ENCODE peak calls at places on chromosomes 13 and 19, in six cellular contexts. J is K562, X is SK-N-SH, G is neuronal stem cell, B is IMR-90, T is endodermal cell. D is an unnamed sample. For H3K27me3, the result is how much of the 10 kb centered on the place peaks cover.

GRCh38 chr19:39474139-39474620 is 6.5 kb upstream of the TIMM50 start:
- DNase-seq in J (peak), X (peak), G (peak), B (peak), T (peak), D (peak)

GRCh38 chr19:46924874-46925547 is 64.2 kb downstream of the ARHGAP35 start:
- DNase-seq in J (peak), X (no peak), G (no peak), B (no peak), T (no peak), D (no peak)

GRCh38 chr13:110820311-110820710 is 94.6 kb downstream of the ANKRD10 start:
- DNase-seq in J (no peak), X (no peak), G (no peak), B (no peak), T (no peak), D (no peak)

GRCh38 chr19:823565-824121 is 1.9 kb upstream of the PLPPR3 start:
- DNase-seq in J (peak), X (no peak), G (no peak), B (no peak), T (peak), D (no peak)

GRCh38 chr13:86840250-86841191 is 830.6 kb upstream of the SLITRK5 start:
- DNase-seq in J (no peak), X (no peak), G (no peak), B (no peak), T (no peak), D (no peak)

GRCh38 chr19:49689133-49690072 is at the start of gene ADM5:
- DNase-seq in J (no peak), X (peak), G (no peak), B (no peak), T (peak), D (no peak)

GRCh38 chr19:10189631-10190425 is 4.9 kb downstream of the DNMT1 start:
- DNase-seq in J (no peak), X (no peak), G (no peak), B (peak), T (no peak), D (no peak)

GRCh38 chr19:40249201-40249600 is 22.7 kb upstream of the CCNP start:
- DNase-seq in J (no peak), X (no peak), G (no peak), B (no peak), T (no peak), D (no peak)

GRCh38 chr13:93476175-93476574 is 249.6 kb downstream of the GPC6 start:
- DNase-seq in J (no peak), X (no peak), G (no peak), B (peak), T (no peak), D (peak)

GRCh38 chr13:100895656-100896055 is 221.1 kb upstream of the TMTC4 start:
- DNase-seq in J (no peak), X (no peak), G (no peak), B (no peak), T (no peak), D (no peak)

GRCh38 chr19:44846455-44847143 is 502 bp downstream of the NECTIN2 start:
- DNase-seq in J (no peak), X (peak), G (peak), B (no peak), T (peak), D (peak)

GRCh38 chr19:19232231-19232630 is 20.5 kb downstream of the NCAN start:
- DNase-seq in J (no peak), X (no peak), G (no peak), B (no peak), T (no peak), D (no peak)

GRCh38 chr13:24225930-24226329 is 65.4 kb downstream of the SPATA13 start:
- DNase-seq in J (no peak), X (no peak), G (no peak), B (no peak), T (peak), D (no peak)

GRCh38 chr19:29858000-29858596 is 46.3 kb downstream of the CCNE1 start:
- DNase-seq in J (peak), X (peak), G (no peak), B (no peak), T (peak), D (no peak)

GRCh38 chr19:42092350-42092749 is 16.4 kb downstream of the ZNF574 start:
- DNase-seq in J (no peak), X (peak), G (no peak), B (no peak), T (peak), D (no peak)

DNA sequence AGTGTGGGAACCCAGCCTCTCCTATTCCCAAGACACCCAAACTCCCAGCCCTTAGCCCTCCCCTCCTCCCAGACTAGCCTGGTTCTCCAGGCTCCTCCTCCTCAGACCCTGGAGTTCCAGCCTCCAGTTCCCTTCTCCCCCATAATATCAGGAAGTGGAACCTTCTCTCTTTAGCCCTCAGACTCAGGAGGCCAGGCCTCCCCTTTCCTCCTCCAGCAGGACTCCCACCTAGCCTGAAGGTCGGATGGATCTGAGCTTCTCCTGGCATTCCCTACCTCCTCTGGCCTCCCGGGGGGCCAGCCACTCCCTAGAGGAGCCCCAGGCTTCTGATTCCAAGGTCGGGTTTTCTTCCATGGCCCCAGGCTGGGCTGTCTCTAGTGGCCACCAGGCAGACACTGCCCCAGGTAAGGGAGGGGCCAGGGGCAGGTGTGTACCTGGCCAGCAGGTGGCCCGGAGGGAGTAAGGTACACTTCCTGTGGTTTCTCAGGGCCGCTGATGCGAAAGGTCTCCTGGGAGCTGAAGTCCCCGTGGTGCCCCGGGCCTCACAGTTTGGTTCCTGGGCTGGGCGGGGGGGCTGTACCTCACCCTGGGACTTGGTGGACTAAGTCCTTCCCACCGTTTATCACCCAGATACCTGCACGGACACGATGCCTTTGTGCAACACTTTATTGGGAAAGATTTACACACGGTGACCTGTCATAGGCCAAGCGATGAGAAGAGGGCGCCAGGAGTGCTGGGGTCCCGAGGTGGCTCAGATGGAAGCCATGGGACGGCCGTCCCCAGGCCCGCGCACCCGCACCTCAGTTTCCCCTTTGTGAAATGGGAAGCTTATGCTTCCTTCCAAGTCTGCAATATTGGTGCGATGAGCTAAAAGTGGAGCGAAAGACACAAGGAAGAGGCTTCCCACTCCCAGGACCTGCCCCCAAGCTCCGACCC is at the start of gene TMC4:
- DNase-seq in J (peak), X (no peak), G (no peak), B (no peak), T (peak), D (no peak)
- H3K27me3 ChIP-seq in J (under half), X (under half), G (under half), B (under half), T (under half), D (under half)

DNA sequence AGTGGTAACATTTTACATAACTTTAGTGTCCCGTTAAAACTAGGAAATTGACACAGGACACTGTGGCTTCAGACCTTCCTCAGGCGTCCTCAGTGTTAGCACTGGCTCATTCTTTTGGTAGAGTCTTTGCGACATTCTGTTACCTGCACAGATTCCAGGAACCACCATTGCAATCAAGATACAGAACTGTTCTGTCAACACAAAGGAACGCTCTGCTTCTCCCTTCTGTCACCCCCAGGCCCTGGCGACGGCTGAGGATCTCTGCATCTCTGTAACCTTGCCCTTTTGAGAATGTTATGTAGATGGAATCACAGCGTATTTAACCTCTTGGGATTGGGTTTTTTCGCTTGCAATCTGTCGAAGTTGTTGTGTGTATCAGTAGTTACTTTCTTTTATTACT is 22.6 kb downstream of the KDM4B start:
- DNase-seq in J (no peak), X (peak), G (no peak), B (no peak), T (no peak), D (no peak)
- H3K9ac ChIP-seq in J (no peak), X (no peak), G (no peak), B (no peak), T (no peak), D (no peak)

DNA sequence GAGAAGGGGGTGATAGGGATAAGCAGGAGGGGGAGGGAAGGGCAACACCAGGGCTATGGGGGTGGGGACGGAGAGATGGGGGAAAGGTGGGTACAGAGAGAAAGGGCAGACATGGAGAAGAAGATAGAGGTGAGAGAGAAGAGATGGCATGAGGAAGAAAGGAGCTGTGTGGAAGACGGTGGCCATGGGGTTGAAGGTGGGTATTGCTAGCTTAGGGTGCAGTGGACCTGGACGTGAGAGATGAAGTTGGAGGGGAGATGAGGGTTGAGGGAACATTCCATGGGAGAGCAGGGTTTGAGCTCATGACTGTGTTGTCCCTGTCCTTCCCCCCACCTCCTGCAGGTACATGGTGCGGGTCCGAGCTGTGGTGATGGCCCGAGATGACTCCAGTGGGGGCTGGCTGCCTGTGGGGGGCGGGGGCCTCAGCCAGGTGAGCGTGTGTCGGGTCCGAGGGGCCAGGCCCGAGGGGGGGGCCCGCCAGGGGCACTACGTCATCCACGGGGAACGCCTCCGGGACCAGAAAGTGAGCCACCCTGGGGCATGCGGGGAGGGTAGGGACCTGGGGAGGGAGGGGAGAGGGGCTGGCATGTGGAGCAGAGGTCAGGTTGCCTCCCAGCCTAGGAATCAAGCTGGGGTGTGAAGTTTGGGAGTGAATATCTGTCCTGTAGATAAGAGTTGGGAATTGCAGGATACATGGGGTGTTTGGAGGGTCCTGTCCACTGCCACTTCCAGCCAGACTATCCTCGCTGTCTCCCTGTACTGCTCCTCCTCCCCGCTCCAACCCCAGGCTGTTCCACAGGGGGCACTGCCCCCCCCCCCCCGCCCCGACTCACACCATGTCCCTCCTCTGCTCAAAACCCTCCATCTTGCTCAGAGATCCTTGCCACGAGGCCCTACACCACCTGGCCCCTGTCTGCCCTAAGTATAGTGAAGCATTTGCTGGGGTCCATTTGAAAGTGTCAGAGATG is 1.7 kb downstream of the SPRED3 start:
- DNase-seq in J (peak), X (peak), G (no peak), B (no peak), T (peak), D (no peak)
- H3K27me3 ChIP-seq in J (under half), X (under half), G (under half), B (under half), T (under half), D (under half)

GRCh38 chr13:40764587-40765403 is 6.2 kb downstream of the MRPS31 start:
- DNase-seq in J (no peak), X (no peak), G (no peak), B (no peak), T (no peak), D (no peak)
- H3K9ac ChIP-seq in J (no peak), X (no peak), G (no peak), B (no peak), T (no peak), D (no peak)

GRCh38 chr13:28097503-28097902 is 2.9 kb downstream of the FLT3 start:
- DNase-seq in J (no peak), X (no peak), G (no peak), B (no peak), T (no peak), D (no peak)
- H3K27me3 ChIP-seq in J (under half), X (half or more), G (under half), B (half or more), T (half or more), D (half or more)

GRCh38 chr13:30792257-30793000 is 57.1 kb downstream of the ALOX5AP start:
- DNase-seq in J (no peak), X (peak), G (peak), B (peak), T (peak), D (peak)
- H3K9ac ChIP-seq in J (no peak), X (peak), G (no peak), B (peak), T (no peak), D (peak)

GRCh38 chr19:14150041-14150769 is 13.8 kb upstream of the ASF1B start:
- DNase-seq in J (no peak), X (peak), G (no peak), B (no peak), T (no peak), D (no peak)

GRCh38 chr19:14149509-14149994 is 13.2 kb upstream of the ASF1B start:
- DNase-seq in J (no peak), X (peak), G (no peak), B (no peak), T (no peak), D (no peak)

GRCh38 chr19:14149011-14149410 is 12.6 kb upstream of the ASF1B start:
- DNase-seq in J (no peak), X (no peak), G (no peak), B (no peak), T (no peak), D (no peak)

GRCh38 chr19:14152713-14153112 is 16.3 kb upstream of the ASF1B start:
- DNase-seq in J (no peak), X (peak), G (no peak), B (no peak), T (no peak), D (no peak)

DNA sequence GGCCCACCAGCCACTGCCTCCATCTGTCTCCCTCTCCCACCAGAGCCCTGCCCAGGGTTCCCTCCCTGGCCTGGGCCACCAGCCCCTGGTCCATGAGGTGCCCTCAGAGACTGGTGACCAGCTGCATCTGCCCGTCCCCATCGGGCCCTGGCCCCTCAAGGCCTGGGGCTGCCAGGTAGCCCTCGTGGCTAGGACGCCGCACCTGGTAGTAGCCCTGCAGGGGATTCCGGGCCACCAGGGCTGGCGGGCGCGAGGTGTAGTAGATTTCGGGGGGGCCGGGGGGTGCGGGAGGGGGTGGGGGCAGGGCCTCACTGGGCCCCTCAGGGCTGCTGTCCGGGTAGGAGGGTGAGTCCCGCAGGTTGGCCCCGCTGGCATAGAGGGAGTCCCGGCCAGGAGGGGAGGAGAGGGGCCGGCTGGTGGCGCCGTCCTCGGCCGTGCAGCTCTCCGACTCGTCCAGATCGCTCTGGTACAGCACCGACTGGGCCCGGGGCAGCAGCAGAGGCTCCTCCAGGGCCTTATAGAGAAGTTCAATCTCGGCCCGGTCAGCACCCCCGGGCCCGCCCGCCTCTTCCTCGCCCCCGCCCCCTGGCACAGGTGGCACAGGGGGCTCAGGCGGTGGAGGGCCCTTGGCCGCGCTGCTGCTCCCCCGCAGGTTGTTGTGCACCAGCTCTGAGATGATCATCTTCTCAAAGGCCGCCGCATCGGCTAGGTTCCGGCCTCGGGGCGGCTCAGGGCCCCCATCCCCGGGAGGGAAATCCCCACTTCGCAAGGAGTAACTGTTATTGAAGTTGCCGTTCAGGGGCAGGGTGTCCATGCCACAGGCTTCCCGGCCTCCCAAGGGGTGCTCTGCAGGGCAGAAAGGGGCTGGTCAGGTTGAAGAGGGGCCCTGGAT is 14.6 kb upstream of the ASF1B start:
- DNase-seq in J (no peak), X (peak), G (no peak), B (no peak), T (no peak), D (no peak)
- H3K27me3 ChIP-seq in J (under half), X (under half), G (under half), B (under half), T (under half), D (under half)

GRCh38 chr19:16934489-16934888 is 45.7 kb downstream of the F2RL3 start:
- DNase-seq in J (no peak), X (no peak), G (no peak), B (no peak), T (no peak), D (no peak)

GRCh38 chr19:16930753-16931152 is 42.0 kb downstream of the F2RL3 start:
- DNase-seq in J (no peak), X (no peak), G (no peak), B (no peak), T (no peak), D (no peak)

GRCh38 chr19:16928351-16928750 is 39.6 kb downstream of the F2RL3 start:
- DNase-seq in J (no peak), X (no peak), G (no peak), B (no peak), T (no peak), D (no peak)

GRCh38 chr19:16928916-16929315 is 40.1 kb downstream of the F2RL3 start:
- DNase-seq in J (no peak), X (no peak), G (no peak), B (no peak), T (no peak), D (no peak)

DNA sequence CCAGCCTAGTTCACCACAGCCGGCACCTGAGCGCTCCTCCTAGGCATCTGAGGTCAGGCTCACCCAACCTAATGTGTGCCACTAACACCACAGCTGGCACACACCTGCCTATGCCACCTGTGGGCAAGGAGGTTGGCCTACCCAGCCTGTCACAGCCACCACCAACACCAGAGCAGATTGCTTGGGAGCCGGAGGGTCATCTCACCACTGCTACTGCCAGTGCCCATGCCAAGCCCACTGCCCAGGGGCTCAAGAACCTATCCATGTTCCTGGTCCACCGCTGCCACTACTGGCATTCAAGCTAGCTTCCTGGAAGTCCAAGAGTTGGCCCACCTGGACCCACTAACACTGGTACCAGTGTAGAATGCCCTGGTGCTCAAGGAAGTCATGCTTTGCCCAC is 42.5 kb downstream of the F2RL3 start:
- DNase-seq in J (no peak), X (no peak), G (no peak), B (no peak), T (no peak), D (no peak)
- H3K9ac ChIP-seq in J (no peak), X (no peak), G (no peak), B (no peak), T (no peak), D (no peak)